ENCODE peak calls at places on chromosomes 11 and 22, in five cellular contexts. L is astrocyte of the spinal cord, A is fibroblast of mammary gland, O is A673, X is HCT116. G is an unnamed sample.

GRCh38 chr11:130181295-130182272 is 22.0 kb downstream of the ST14 start:
- DNase-seq in L (peak), A (peak), O (no peak), X (no peak), G (no peak)

GRCh38 chr11:83046626-83047172 is 25.0 kb downstream of the RAB30 start:
- DNase-seq in L (peak), A (peak), O (no peak), X (no peak), G (no peak)

GRCh38 chr11:83088965-83089364 is 17.3 kb upstream of the RAB30 start:
- DNase-seq in L (no peak), A (no peak), O (no peak), X (no peak), G (no peak)

GRCh38 chr11:66685276-66686099 is 7.8 kb upstream of the RBM4B start:
- DNase-seq in L (no peak), A (no peak), O (no peak), X (no peak), G (no peak)

GRCh38 chr11:2265854-2266585 is 4.4 kb downstream of the ASCL2 start:
- DNase-seq in L (no peak), A (no peak), O (no peak), X (no peak), G (no peak)

GRCh38 chr22:26579331-26579886 is 10.5 kb downstream of the TPST2 start:
- DNase-seq in L (no peak), A (no peak), O (no peak), X (no peak), G (no peak)

GRCh38 chr11:32090774-32091370 is at the start of gene RCN1:
- DNase-seq in L (peak), A (peak), O (peak), X (no peak), G (no peak)

GRCh38 chr11:132948252-132948651 is 584.0 kb downstream of the OPCML start:
- DNase-seq in L (no peak), A (no peak), O (no peak), X (no peak), G (no peak)

GRCh38 chr11:12119502-12119901 is 9.1 kb downstream of the MICAL2 start:
- DNase-seq in L (no peak), A (no peak), O (no peak), X (no peak), G (no peak)

GRCh38 chr22:50171319-50171964 is 911 bp downstream of the PANX2 start:
- DNase-seq in L (no peak), A (no peak), O (no peak), X (no peak), G (no peak)

GRCh38 chr22:48782817-48783511 is 1044.7 kb downstream of the BRD1 start:
- DNase-seq in L (no peak), A (no peak), O (peak), X (peak), G (no peak)

GRCh38 chr11:17021550-17021949 is 7.3 kb upstream of the PLEKHA7 start:
- DNase-seq in L (no peak), A (no peak), O (no peak), X (no peak), G (no peak)

GRCh38 chr22:35349704-35350538 is 31.0 kb upstream of the HMOX1 start:
- DNase-seq in L (peak), A (no peak), O (peak), X (no peak), G (no peak)

GRCh38 chr11:125995313-125995712 is 49.5 kb downstream of the VSIG10L2 start:
- DNase-seq in L (no peak), A (peak), O (peak), X (no peak), G (no peak)

GRCh38 chr22:43867839-43868652 is 5.7 kb upstream of the SULT4A1 start:
- DNase-seq in L (peak), A (peak), O (peak), X (no peak), G (no peak)

GRCh38 chr11:126304457-126305072 is 705 bp downstream of the DCPS start:
- DNase-seq in L (no peak), A (no peak), O (no peak), X (no peak), G (no peak)

GRCh38 chr22:21444701-21445436 is 22.3 kb upstream of the TMEM191C start:
- DNase-seq in L (no peak), A (no peak), O (no peak), X (no peak), G (no peak)

GRCh38 chr22:39175127-39176066 is 22.9 kb upstream of the CBX7 start:
- DNase-seq in L (no peak), A (no peak), O (no peak), X (no peak), G (no peak)

GRCh38 chr11:90774727-90775572 is 552.1 kb upstream of the CHORDC1 start:
- DNase-seq in L (no peak), A (no peak), O (no peak), X (no peak), G (no peak)

GRCh38 chr11:102837151-102837550 is 6.3 kb downstream of the MMP3 start:
- DNase-seq in L (no peak), A (no peak), O (no peak), X (no peak), G (no peak)

GRCh38 chr11:35420371-35420770 is 1.0 kb upstream of the SLC1A2 start:
- DNase-seq in L (no peak), A (no peak), O (no peak), X (no peak), G (no peak)

GRCh38 chr11:71406681-71407080 is 41.5 kb downstream of the DHCR7 start:
- DNase-seq in L (no peak), A (no peak), O (no peak), X (no peak), G (no peak)

GRCh38 chr11:125148743-125149142 is 15.8 kb upstream of the PKNOX2 start:
- DNase-seq in L (no peak), A (no peak), O (no peak), X (no peak), G (no peak)

GRCh38 chr11:130740819-130741218 is 175.5 kb downstream of the SNX19 start:
- DNase-seq in L (peak), A (peak), O (peak), X (no peak), G (no peak)

GRCh38 chr22:39303358-39303757 is 16.1 kb downstream of the RPL3 start:
- DNase-seq in L (no peak), A (no peak), O (no peak), X (no peak), G (no peak)

GRCh38 chr11:132838621-132839020 is 693.7 kb downstream of the OPCML start:
- DNase-seq in L (peak), A (no peak), O (peak), X (no peak), G (no peak)

GRCh38 chr11:86440305-86440716 is 65.6 kb downstream of the CCDC81 start:
- DNase-seq in L (peak), A (peak), O (no peak), X (no peak), G (no peak)

GRCh38 chr22:37633693-37634504 is 5.6 kb upstream of the SH3BP1 start:
- DNase-seq in L (peak), A (peak), O (peak), X (no peak), G (no peak)

GRCh38 chr11:34869425-34869824 is 46.8 kb downstream of the APIP start:
- DNase-seq in L (no peak), A (no peak), O (peak), X (no peak), G (no peak)

GRCh38 chr22:50112151-50113118 is 22.6 kb downstream of the MOV10L1 start:
- DNase-seq in L (peak), A (peak), O (no peak), X (no peak), G (no peak)

GRCh38 chr11:94586546-94586945 is 19.4 kb downstream of the PIWIL4 start:
- DNase-seq in L (no peak), A (no peak), O (no peak), X (no peak), G (no peak)

DNA sequence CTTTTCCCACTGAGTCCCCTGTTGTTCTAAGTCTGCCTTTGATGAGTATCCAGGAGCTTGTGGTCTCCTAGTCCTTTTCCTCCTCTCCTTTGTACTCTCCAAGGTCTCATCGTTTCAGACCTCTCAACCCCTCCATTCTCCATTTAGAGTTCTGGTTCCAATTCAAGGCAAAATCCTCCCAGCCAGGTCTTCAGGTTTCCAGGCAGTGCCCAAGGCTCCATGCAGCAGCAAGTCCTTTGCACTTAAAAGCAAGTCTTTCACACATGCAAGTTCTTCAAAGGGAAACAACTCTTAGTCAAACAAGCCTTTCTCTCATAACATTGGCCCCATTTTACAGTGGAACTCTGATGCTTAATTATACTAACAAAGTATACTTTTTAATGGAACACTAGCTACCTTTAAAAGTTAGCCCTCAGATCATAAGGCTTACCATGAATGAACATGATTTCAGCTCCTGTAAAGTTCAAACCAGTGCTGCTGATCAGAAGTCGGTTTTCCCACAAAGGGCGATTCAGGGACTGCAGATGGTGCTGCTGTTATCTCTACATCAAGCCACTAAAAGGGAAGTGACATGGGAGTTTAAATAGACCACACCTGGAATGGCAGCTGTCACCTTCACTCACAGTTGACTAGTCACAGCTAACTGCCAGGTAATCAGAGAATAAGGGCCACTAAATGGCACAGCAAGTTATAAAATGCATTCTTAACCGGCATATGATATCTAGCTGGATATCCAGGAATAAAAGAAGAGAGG is 581.3 kb upstream of the ARHGAP42 start:
- DNase-seq in L (no peak), A (no peak), O (no peak), X (no peak), G (no peak)
- H3K4me3 ChIP-seq in L (no peak), A (no peak), O (no peak), X (no peak), G (no peak)

GRCh38 chr22:41301085-41302015 is at the start of gene ZC3H7B:
- DNase-seq in L (peak), A (peak), O (peak), X (no peak), G (no peak)
- TF ChIP-seq CTCF in L (peak), A (peak), O (peak), X (peak), G (peak)

GRCh38 chr11:121833970-121834369 is 282.0 kb downstream of the BLID start:
- DNase-seq in L (no peak), A (no peak), O (no peak), X (no peak), G (no peak)

DNA sequence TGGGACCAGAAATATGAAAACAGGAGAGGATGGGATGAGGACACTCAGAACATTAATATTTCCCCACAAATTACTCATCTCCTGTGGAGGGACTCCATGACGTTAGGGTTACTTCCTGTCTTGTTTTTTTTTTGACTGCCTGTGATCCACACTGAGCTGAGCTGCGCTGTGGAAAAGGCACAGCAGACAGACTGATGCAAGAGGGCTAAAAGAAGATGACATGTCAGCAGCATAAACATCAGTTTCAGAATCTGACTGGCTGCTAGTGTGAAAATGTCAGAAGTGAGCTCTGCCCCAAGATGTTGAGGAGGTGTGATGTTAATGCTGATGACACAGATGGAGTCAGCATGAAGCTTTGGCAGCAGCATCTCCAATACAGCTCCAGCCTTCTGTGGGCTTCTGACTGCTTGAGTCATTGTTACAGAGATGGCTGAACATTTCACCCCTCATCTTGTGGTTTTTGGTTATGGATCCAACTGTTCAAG is 286.8 kb downstream of the BLID start:
- DNase-seq in L (peak), A (peak), O (peak), X (peak), G (no peak)
- H3K4me3 ChIP-seq in L (no peak), A (no peak), O (no peak), X (no peak), G (no peak)

GRCh38 chr22:45620707-45621106 is 50.9 kb upstream of the ATXN10 start:
- DNase-seq in L (no peak), A (no peak), O (no peak), X (no peak), G (no peak)
- TF ChIP-seq CTCF in L (no peak), A (no peak), O (no peak), X (no peak), G (no peak)

GRCh38 chr11:59754494-59754858 is 700 bp upstream of the STX3 start:
- DNase-seq in L (peak), A (peak), O (peak), X (no peak), G (no peak)

GRCh38 chr11:59754859-59755700 is at the start of gene STX3:
- DNase-seq in L (peak), A (peak), O (peak), X (peak), G (no peak)

GRCh38 chr11:59755701-59756495 is 722 bp downstream of the STX3 start:
- DNase-seq in L (peak), A (peak), O (peak), X (peak), G (peak)

GRCh38 chr11:59756845-59757244 is 1.7 kb downstream of the STX3 start:
- DNase-seq in L (peak), A (peak), O (no peak), X (peak), G (no peak)

DNA sequence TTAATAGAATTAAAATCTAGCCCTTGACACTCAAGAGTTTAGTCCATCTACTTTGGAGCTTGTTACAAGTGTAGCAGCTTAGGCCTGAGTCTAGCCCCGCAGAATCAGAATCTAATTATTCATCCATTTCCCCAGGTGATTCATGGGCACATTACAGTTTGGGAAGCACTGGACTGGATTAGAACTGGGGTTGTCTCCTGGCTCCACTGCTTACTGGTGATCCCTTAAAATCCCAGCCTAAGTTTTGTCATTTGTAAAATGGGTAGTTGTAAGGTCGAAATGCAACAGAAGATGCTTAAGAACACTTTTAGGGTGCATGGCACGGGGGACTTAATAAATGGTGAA is 1.3 kb downstream of the STX3 start:
- DNase-seq in L (no peak), A (peak), O (no peak), X (no peak), G (no peak)
- H3K4me3 ChIP-seq in L (no peak), A (peak), O (no peak), X (peak), G (peak)

DNA sequence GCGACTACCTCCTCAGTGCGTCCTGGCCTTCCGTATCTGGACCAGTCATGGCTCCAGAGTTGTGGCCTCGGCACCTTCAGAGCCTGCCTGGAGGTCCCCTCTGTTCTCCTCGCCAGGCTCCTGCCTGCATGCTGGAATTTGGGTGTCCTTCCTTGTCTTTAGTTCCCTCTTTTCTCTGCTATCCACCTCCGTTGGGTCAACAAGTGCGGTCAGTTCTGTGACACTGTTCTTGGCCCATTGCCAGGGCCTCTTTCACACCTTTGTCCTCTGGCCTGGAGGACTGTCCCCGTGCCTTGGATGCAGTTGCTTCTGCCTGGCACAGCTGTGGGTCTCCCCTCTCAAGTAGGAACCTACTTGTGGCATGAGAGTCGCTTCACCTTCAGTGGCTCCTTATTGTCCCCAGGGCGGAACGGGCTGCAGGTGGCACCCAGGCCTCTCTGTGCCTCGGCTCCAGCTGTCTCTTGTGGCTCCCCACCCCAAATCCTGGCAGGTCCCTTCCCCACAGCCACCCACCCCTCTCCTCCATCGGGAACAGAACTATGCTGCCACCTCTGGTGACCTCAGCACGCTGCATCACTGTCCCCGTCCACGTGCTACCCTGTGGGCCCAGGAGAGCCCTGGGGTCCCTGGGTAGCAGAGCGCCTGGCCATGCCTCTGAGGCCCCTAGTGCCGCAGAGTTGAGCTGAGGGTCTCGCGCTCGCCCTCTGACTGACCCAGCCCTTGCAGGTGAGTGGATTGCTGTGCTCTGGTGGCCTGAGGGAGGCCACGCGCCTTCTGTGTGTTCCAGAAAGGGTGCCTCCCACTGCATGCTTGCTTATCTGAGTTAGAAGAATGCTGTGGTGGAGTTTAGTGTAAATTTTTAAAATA is 4.7 kb downstream of the DGCR8 start:
- DNase-seq in L (no peak), A (peak), O (peak), X (no peak), G (no peak)
- TF ChIP-seq CTCF in L (peak), A (peak), O (peak), X (peak), G (peak)

DNA sequence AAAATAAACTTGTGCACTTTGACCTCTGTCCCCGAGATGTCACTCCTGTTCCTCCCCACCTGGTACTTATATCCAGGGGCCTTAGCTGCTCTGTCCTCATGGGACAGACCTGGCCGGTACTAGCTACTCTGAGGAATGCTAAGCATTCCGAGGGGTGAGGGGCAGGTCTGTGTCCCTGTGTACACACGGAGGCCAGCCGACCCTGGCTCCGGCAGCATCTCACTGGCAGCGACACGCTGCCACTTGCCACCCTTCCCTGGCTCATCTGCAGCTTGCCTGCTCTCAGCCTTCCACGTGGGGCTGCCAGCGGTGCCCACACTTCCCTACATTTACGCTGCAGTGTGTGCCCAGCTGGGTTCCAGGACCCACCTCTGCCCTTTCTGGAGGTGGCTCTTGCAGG is 21.6 kb upstream of the TEF start:
- DNase-seq in L (no peak), A (no peak), O (no peak), X (no peak), G (no peak)
- H3K4me3 ChIP-seq in L (no peak), A (no peak), O (no peak), X (no peak), G (no peak)